ENCODE peak calls at places on chromosomes 13 and 19, in nine cellular contexts. M, I, X, V, A, B, N, W and O are unnamed samples.

GRCh38 chr19:27672309-27673047 is 1540.5 kb downstream of the UQCRFS1 start:
- ATAC-seq in W (no peak), M (no peak), I (no peak), V (no peak), X (no peak), A (no peak), B (no peak), N (no peak), O (no peak)

GRCh38 chr19:17719730-17720486 is 628 bp downstream of the MAP1S start:
- ATAC-seq in N (peak; percentile 51), I (peak; percentile 57), B (peak; percentile 65), A (peak; percentile 22), M (peak; percentile 38), X (no peak), W (no peak), V (peak; percentile 79), O (no peak)

GRCh38 chr19:17268754-17269153 is 1.5 kb downstream of the BABAM1 start:
- ATAC-seq in N (no peak), I (no peak), W (no peak), V (no peak), M (no peak), A (no peak), X (no peak), B (no peak), O (no peak)

GRCh38 chr19:35889370-35890112 is 10.8 kb downstream of the NFKBID start:
- ATAC-seq in I (no peak), X (no peak), W (no peak), A (no peak), V (no peak), N (no peak), B (no peak), M (peak; percentile 19), O (no peak)

GRCh38 chr19:39949026-39949747 is 14.8 kb upstream of the FCGBP start:
- ATAC-seq in W (no peak), B (no peak), X (no peak), N (no peak), A (peak; percentile 43), I (no peak), V (no peak), M (peak; percentile 26), O (no peak)

GRCh38 chr13:94559201-94559795 is 36.7 kb downstream of the TGDS start:
- ATAC-seq in X (no peak), N (no peak), V (no peak), M (no peak), W (no peak), A (peak; percentile 12), B (peak; percentile 70), I (no peak), O (no peak)

GRCh38 chr19:18274303-18274775 is at the start of gene IQCN:
- ATAC-seq in B (peak; percentile 30), A (peak; percentile 80), W (peak; percentile 2), V (no peak), N (peak; percentile 9), M (peak; percentile 57), X (peak; percentile 0), I (peak; percentile 13), O (peak; percentile 12)

GRCh38 chr13:102686024-102686423 is 8.8 kb downstream of the METTL21C start:
- ATAC-seq in B (no peak), X (no peak), A (peak; percentile 27), V (no peak), I (no peak), N (peak; percentile 79), M (peak; percentile 68), W (peak; percentile 29), O (no peak)

GRCh38 chr13:44504146-44504545 is 72.0 kb downstream of the TSC22D1 start:
- ATAC-seq in V (no peak), M (no peak), N (no peak), I (no peak), B (no peak), W (no peak), X (no peak), A (no peak), O (no peak)

GRCh38 chr19:40960780-40961179 is 30.3 kb upstream of the CYP2B6 start:
- ATAC-seq in I (no peak), N (no peak), M (no peak), V (no peak), B (no peak), X (no peak), W (no peak), A (no peak), O (no peak)

GRCh38 chr13:79531542-79532239 is 50.7 kb downstream of the NDFIP2 start:
- ATAC-seq in N (no peak), V (no peak), W (no peak), I (no peak), X (no peak), B (no peak), A (no peak), M (no peak), O (no peak)

GRCh38 chr13:38905861-38906260 is 84.8 kb downstream of the STOML3 start:
- ATAC-seq in B (no peak), V (no peak), A (no peak), M (no peak), X (no peak), I (peak; percentile 44), W (no peak), N (no peak), O (no peak)

GRCh38 chr13:37406031-37406430 is 192.5 kb downstream of the POSTN start:
- ATAC-seq in M (no peak), W (no peak), X (no peak), B (no peak), V (no peak), A (no peak), N (no peak), I (peak; percentile 70), O (no peak)

GRCh38 chr13:104327217-104327616 is 1261.0 kb upstream of the SLC10A2 start:
- ATAC-seq in B (no peak), N (no peak), V (no peak), W (no peak), X (no peak), A (no peak), M (no peak), I (peak; percentile 66), O (no peak)

GRCh38 chr19:15977690-15978089 is 28.9 kb downstream of the OR10H4 start:
- ATAC-seq in M (no peak), I (no peak), B (no peak), A (no peak), V (no peak), N (no peak), X (no peak), W (no peak), O (no peak)

GRCh38 chr19:52896431-52897148 is 845 bp downstream of the ZNF320 start:
- ATAC-seq in X (peak; percentile 54), W (peak; percentile 76), N (no peak), V (peak; percentile 65), A (no peak), M (no peak), I (peak; percentile 54), B (no peak), O (no peak)

GRCh38 chr13:65926750-65927171 is 1303.4 kb downstream of the PCDH9 start:
- ATAC-seq in N (peak; percentile 51), W (peak; percentile 84), V (peak; percentile 46), I (no peak), M (peak; percentile 32), X (peak; percentile 29), B (no peak), A (no peak), O (peak; percentile 34)

GRCh38 chr13:22055259-22055658 is 384.4 kb downstream of the FGF9 start:
- ATAC-seq in X (no peak), N (no peak), B (no peak), I (no peak), A (no peak), W (no peak), M (no peak), V (no peak), O (no peak)

GRCh38 chr13:47904239-47904638 is 96.8 kb downstream of the SUCLA2 start:
- ATAC-seq in B (no peak), W (peak; percentile 73), N (no peak), A (no peak), M (no peak), V (no peak), X (peak; percentile 60), I (no peak), O (no peak)

GRCh38 chr13:41812851-41813250 is 148.1 kb downstream of the VWA8 start:
- ATAC-seq in X (no peak), I (no peak), N (no peak), B (no peak), V (no peak), A (no peak), M (peak; percentile 26), W (no peak), O (no peak)

GRCh38 chr13:35879111-35879510 is 252.1 kb downstream of the DCLK1 start:
- ATAC-seq in I (no peak), A (no peak), N (no peak), B (no peak), W (no peak), V (no peak), M (no peak), X (no peak), O (no peak)

GRCh38 chr13:23348270-23349126 is 85.0 kb downstream of the SACS start:
- ATAC-seq in B (no peak), V (no peak), A (no peak), X (no peak), W (no peak), M (no peak), N (no peak), I (no peak), O (peak; percentile 68)